ENCODE peak calls at places on chromosomes 11 and 22, in seven cellular contexts. One of them, this sample, is unnamed.

GRCh38 chr22:45302047-45302446 is 7.7 kb upstream of the FAM118A start:
- DNase-seq in iris pigment epithelial cell: peak; percentile 89
- DNase-seq in EH: peak; percentile 89
- DNase-seq in amniotic stem cell: peak; percentile 90
- DNase-seq in IMR-90: peak; percentile 88
- DNase-seq in cardiac fibroblast: peak; percentile 49
- DNase-seq in left cardiac atrium: no peak
- DNase-seq in this sample: no peak

GRCh38 chr11:72771507-72771906 is 19.3 kb upstream of the ARAP1 start:
- DNase-seq in iris pigment epithelial cell: peak; percentile 77
- DNase-seq in EH: peak; percentile 78
- DNase-seq in amniotic stem cell: no peak
- DNase-seq in IMR-90: peak; percentile 72
- DNase-seq in cardiac fibroblast: peak; percentile 52
- DNase-seq in left cardiac atrium: no peak
- DNase-seq in this sample: no peak

GRCh38 chr11:114651145-114651718 is 27.1 kb upstream of the NXPE2 start:
- DNase-seq in iris pigment epithelial cell: no peak
- DNase-seq in EH: no peak
- DNase-seq in amniotic stem cell: no peak
- DNase-seq in IMR-90: no peak
- DNase-seq in cardiac fibroblast: no peak
- DNase-seq in left cardiac atrium: no peak
- DNase-seq in this sample: no peak

GRCh38 chr11:77019976-77020591 is 14.1 kb upstream of the B3GNT6 start:
- DNase-seq in iris pigment epithelial cell: peak; percentile 57
- DNase-seq in EH: peak; percentile 51
- DNase-seq in amniotic stem cell: no peak
- DNase-seq in IMR-90: peak; percentile 61
- DNase-seq in cardiac fibroblast: peak; percentile 17
- DNase-seq in left cardiac atrium: no peak
- DNase-seq in this sample: peak; percentile 37

GRCh38 chr11:46886211-46886610 is 32.1 kb downstream of the LRP4 start:
- DNase-seq in iris pigment epithelial cell: no peak
- DNase-seq in EH: no peak
- DNase-seq in amniotic stem cell: no peak
- DNase-seq in IMR-90: no peak
- DNase-seq in cardiac fibroblast: no peak
- DNase-seq in left cardiac atrium: no peak
- DNase-seq in this sample: no peak

GRCh38 chr11:85945296-85945695 is 90.1 kb downstream of the CCDC83 start:
- DNase-seq in iris pigment epithelial cell: no peak
- DNase-seq in EH: no peak
- DNase-seq in amniotic stem cell: no peak
- DNase-seq in IMR-90: no peak
- DNase-seq in cardiac fibroblast: no peak
- DNase-seq in left cardiac atrium: no peak
- DNase-seq in this sample: no peak

GRCh38 chr11:64371201-64371600 is 12.2 kb downstream of the RPS6KA4 start:
- DNase-seq in iris pigment epithelial cell: no peak
- DNase-seq in EH: no peak
- DNase-seq in amniotic stem cell: no peak
- DNase-seq in IMR-90: no peak
- DNase-seq in cardiac fibroblast: no peak
- DNase-seq in left cardiac atrium: no peak
- DNase-seq in this sample: no peak

GRCh38 chr22:30301995-30302809 is 12.9 kb upstream of the CASTOR1 start:
- DNase-seq in iris pigment epithelial cell: peak; percentile 72
- DNase-seq in EH: peak; percentile 91
- DNase-seq in amniotic stem cell: peak; percentile 19
- DNase-seq in IMR-90: peak; percentile 59
- DNase-seq in cardiac fibroblast: peak; percentile 73
- DNase-seq in left cardiac atrium: peak; percentile 54
- DNase-seq in this sample: no peak

GRCh38 chr11:111001986-111002616 is 243.4 kb upstream of the POU2AF2 start:
- DNase-seq in iris pigment epithelial cell: peak; percentile 93
- DNase-seq in EH: peak; percentile 81
- DNase-seq in amniotic stem cell: peak; percentile 77
- DNase-seq in IMR-90: peak; percentile 95
- DNase-seq in cardiac fibroblast: peak; percentile 82
- DNase-seq in left cardiac atrium: no peak
- DNase-seq in this sample: peak; percentile 52

GRCh38 chr11:62804310-62805043 is 763 bp downstream of the NXF1 start:
- DNase-seq in iris pigment epithelial cell: peak; percentile 71
- DNase-seq in EH: peak; percentile 57
- DNase-seq in amniotic stem cell: no peak
- DNase-seq in IMR-90: peak; percentile 55
- DNase-seq in cardiac fibroblast: peak; percentile 47
- DNase-seq in left cardiac atrium: no peak
- DNase-seq in this sample: no peak

GRCh38 chr22:37546436-37547248 is 13.6 kb upstream of the CDC42EP1 start:
- DNase-seq in iris pigment epithelial cell: peak; percentile 67
- DNase-seq in EH: peak; percentile 88
- DNase-seq in amniotic stem cell: no peak
- DNase-seq in IMR-90: peak; percentile 68
- DNase-seq in cardiac fibroblast: peak; percentile 98
- DNase-seq in left cardiac atrium: peak; percentile 80
- DNase-seq in this sample: no peak

GRCh38 chr11:111986589-111986988 is 38.6 kb upstream of the DLAT start:
- DNase-seq in iris pigment epithelial cell: no peak
- DNase-seq in EH: no peak
- DNase-seq in amniotic stem cell: no peak
- DNase-seq in IMR-90: no peak
- DNase-seq in cardiac fibroblast: no peak
- DNase-seq in left cardiac atrium: no peak
- DNase-seq in this sample: no peak

GRCh38 chr11:90747057-90747456 is 524.2 kb upstream of the CHORDC1 start:
- DNase-seq in iris pigment epithelial cell: peak; percentile 70
- DNase-seq in EH: no peak
- DNase-seq in amniotic stem cell: no peak
- DNase-seq in IMR-90: no peak
- DNase-seq in cardiac fibroblast: peak; percentile 7
- DNase-seq in left cardiac atrium: no peak
- DNase-seq in this sample: peak; percentile 9

GRCh38 chr22:44448271-44448780 is 49.7 kb downstream of the RTL6 start:
- DNase-seq in iris pigment epithelial cell: peak; percentile 90
- DNase-seq in EH: peak; percentile 98
- DNase-seq in amniotic stem cell: peak; percentile 85
- DNase-seq in IMR-90: peak; percentile 94
- DNase-seq in cardiac fibroblast: peak; percentile 95
- DNase-seq in left cardiac atrium: peak; percentile 81
- DNase-seq in this sample: peak; percentile 82

GRCh38 chr11:76885390-76886097 is 24.8 kb downstream of the ACER3 start:
- DNase-seq in iris pigment epithelial cell: peak; percentile 79
- DNase-seq in EH: peak; percentile 51
- DNase-seq in amniotic stem cell: no peak
- DNase-seq in IMR-90: peak; percentile 49
- DNase-seq in cardiac fibroblast: peak; percentile 77
- DNase-seq in left cardiac atrium: peak; percentile 31
- DNase-seq in this sample: peak; percentile 88

GRCh38 chr11:69106124-69106811 is 49.5 kb upstream of the SMIM38 start:
- DNase-seq in iris pigment epithelial cell: no peak
- DNase-seq in EH: no peak
- DNase-seq in amniotic stem cell: no peak
- DNase-seq in IMR-90: no peak
- DNase-seq in cardiac fibroblast: no peak
- DNase-seq in left cardiac atrium: no peak
- DNase-seq in this sample: no peak

GRCh38 chr22:42868751-42869251 is 11.7 kb upstream of the ARFGAP3 start:
- DNase-seq in iris pigment epithelial cell: no peak
- DNase-seq in EH: no peak
- DNase-seq in amniotic stem cell: no peak
- DNase-seq in IMR-90: peak; percentile 17
- DNase-seq in cardiac fibroblast: peak; percentile 28
- DNase-seq in left cardiac atrium: peak; percentile 48
- DNase-seq in this sample: no peak

GRCh38 chr22:42773161-42773560 is 52.5 kb upstream of the A4GALT start:
- DNase-seq in iris pigment epithelial cell: no peak
- DNase-seq in EH: no peak
- DNase-seq in amniotic stem cell: no peak
- DNase-seq in IMR-90: no peak
- DNase-seq in cardiac fibroblast: no peak
- DNase-seq in left cardiac atrium: no peak
- DNase-seq in this sample: no peak

GRCh38 chr22:27851974-27852713 is 50.6 kb upstream of the MN1 start:
- DNase-seq in iris pigment epithelial cell: peak; percentile 55
- DNase-seq in EH: no peak
- DNase-seq in amniotic stem cell: no peak
- DNase-seq in IMR-90: peak; percentile 58
- DNase-seq in cardiac fibroblast: peak; percentile 69
- DNase-seq in left cardiac atrium: peak; percentile 49
- DNase-seq in this sample: no peak